ENCODE peak calls at places on chromosomes 13 and 19, in five cellular contexts. D is mammary epithelial cell, Y is GM23338, P is OCI-LY7, N is IMR-90. E is an unnamed sample.

GRCh38 chr19:2054763-2055162 is 3.7 kb upstream of the MKNK2 start:
- DNase-seq in P (peak), D (no peak), N (no peak), Y (no peak), E (no peak)

GRCh38 chr13:75968103-75968838 is 332.1 kb downstream of the LMO7 start:
- DNase-seq in N (peak), Y (no peak), P (no peak), D (peak), E (no peak)

GRCh38 chr13:113917096-113917495 is 53.2 kb upstream of the GAS6 start:
- DNase-seq in Y (no peak), P (no peak), D (no peak), N (no peak), E (no peak)

GRCh38 chr13:63305641-63306133 is 1890.0 kb upstream of the PCDH20 start:
- DNase-seq in Y (no peak), D (no peak), P (no peak), N (no peak), E (no peak)

GRCh38 chr13:27461940-27462584 is 11.7 kb upstream of the MTIF3 start:
- DNase-seq in D (no peak), P (peak), Y (no peak), N (no peak), E (no peak)

GRCh38 chr19:16628183-16628983 is at the start of gene MED26:
- DNase-seq in D (peak), P (peak), Y (peak), N (peak), E (peak)

GRCh38 chr19:48634424-48635262 is 2.5 kb downstream of the DBP start:
- DNase-seq in D (peak), P (peak), N (peak), Y (peak), E (peak)

GRCh38 chr19:44856438-44857083 is 10.5 kb downstream of the NECTIN2 start:
- DNase-seq in D (no peak), Y (no peak), P (no peak), N (no peak), E (no peak)

GRCh38 chr19:45121827-45122345 is 28.9 kb downstream of the PPP1R37 start:
- DNase-seq in Y (no peak), P (no peak), D (no peak), N (no peak), E (no peak)

GRCh38 chr19:42028304-42029216 is 34.5 kb upstream of the ATP1A3 start:
- DNase-seq in D (no peak), N (no peak), P (peak), Y (peak), E (peak)

GRCh38 chr13:99415851-99416331 is 85.4 kb upstream of the TM9SF2 start:
- DNase-seq in D (no peak), Y (no peak), N (no peak), P (no peak), E (peak)

GRCh38 chr13:39110518-39111097 is 72.4 kb downstream of the NHLRC3 start:
- DNase-seq in D (no peak), P (no peak), N (no peak), Y (no peak), E (no peak)

GRCh38 chr19:17339088-17339741 is 1.9 kb downstream of the GTPBP3 start:
- DNase-seq in Y (peak), N (no peak), P (peak), D (no peak), E (peak)

GRCh38 chr13:93361703-93362102 is 135.1 kb downstream of the GPC6 start:
- DNase-seq in N (peak), D (no peak), Y (no peak), P (no peak), E (no peak)

GRCh38 chr13:98664047-98664446 is 87.1 kb upstream of the STK24 start:
- DNase-seq in Y (no peak), D (peak), P (no peak), N (peak), E (no peak)

GRCh38 chr13:32262165-32262564 is 53.0 kb downstream of the ZAR1L start:
- DNase-seq in D (peak), P (no peak), N (peak), Y (no peak), E (no peak)

GRCh38 chr19:4372630-4373367 is 27.5 kb downstream of the SH3GL1 start:
- DNase-seq in P (no peak), N (no peak), Y (no peak), D (no peak), E (no peak)

GRCh38 chr13:110187501-110188161 is 119.3 kb downstream of the COL4A1 start:
- DNase-seq in D (peak), Y (no peak), P (no peak), N (peak), E (no peak)

GRCh38 chr19:39152066-39152465 is 26.5 kb downstream of the PAK4 start:
- DNase-seq in D (no peak), Y (no peak), N (no peak), P (no peak), E (no peak)

GRCh38 chr19:49857061-49857833 is 6.3 kb downstream of the PTOV1 start:
- DNase-seq in Y (no peak), P (no peak), N (no peak), D (no peak), E (no peak)

GRCh38 chr19:17170538-17171297 is 44.4 kb upstream of the USE1 start:
- DNase-seq in Y (no peak), D (no peak), N (no peak), P (peak), E (no peak)

GRCh38 chr19:49801966-49802661 is 11.0 kb downstream of the FUZ start:
- DNase-seq in P (no peak), D (no peak), Y (peak), N (peak), E (no peak)

GRCh38 chr19:46839752-46840151 is 10.9 kb downstream of the AP2S1 start:
- DNase-seq in Y (no peak), P (no peak), D (no peak), N (no peak), E (no peak)

GRCh38 chr19:33201473-33201872 is 7.3 kb downstream of the LRP3 start:
- DNase-seq in Y (no peak), P (no peak), D (no peak), N (no peak), E (no peak)

GRCh38 chr19:1505991-1506881 is 6.6 kb downstream of the ADAMTSL5 start:
- DNase-seq in D (no peak), Y (no peak), P (no peak), N (no peak), E (no peak)

GRCh38 chr19:342801-343421 is 1.7 kb downstream of the MIER2 start:
- DNase-seq in D (peak), P (no peak), N (peak), Y (no peak), E (no peak)

GRCh38 chr13:112757759-112758086 is 67.9 kb downstream of the ATP11A start:
- DNase-seq in Y (no peak), N (no peak), D (no peak), P (no peak), E (no peak)

GRCh38 chr19:6769006-6769637 is 1.9 kb upstream of the SH2D3A start:
- DNase-seq in Y (peak), N (peak), D (no peak), P (peak), E (no peak)

GRCh38 chr13:21282065-21282464 is 105.6 kb downstream of the MRPL57 start:
- DNase-seq in Y (no peak), N (no peak), D (no peak), P (no peak), E (no peak)

GRCh38 chr19:8324186-8325050 is 3.1 kb downstream of the RPS28 start:
- DNase-seq in N (no peak), P (peak), Y (peak), D (no peak), E (peak)

GRCh38 chr13:100860866-100861265 is 186.3 kb upstream of the TMTC4 start:
- DNase-seq in D (no peak), N (peak), Y (no peak), P (no peak), E (no peak)

GRCh38 chr13:100854091-100854490 is 179.5 kb upstream of the TMTC4 start:
- DNase-seq in Y (peak), N (no peak), D (no peak), P (no peak), E (no peak)

GRCh38 chr13:100855151-100855550 is 180.6 kb upstream of the TMTC4 start:
- DNase-seq in D (no peak), P (no peak), N (no peak), Y (no peak), E (no peak)

DNA sequence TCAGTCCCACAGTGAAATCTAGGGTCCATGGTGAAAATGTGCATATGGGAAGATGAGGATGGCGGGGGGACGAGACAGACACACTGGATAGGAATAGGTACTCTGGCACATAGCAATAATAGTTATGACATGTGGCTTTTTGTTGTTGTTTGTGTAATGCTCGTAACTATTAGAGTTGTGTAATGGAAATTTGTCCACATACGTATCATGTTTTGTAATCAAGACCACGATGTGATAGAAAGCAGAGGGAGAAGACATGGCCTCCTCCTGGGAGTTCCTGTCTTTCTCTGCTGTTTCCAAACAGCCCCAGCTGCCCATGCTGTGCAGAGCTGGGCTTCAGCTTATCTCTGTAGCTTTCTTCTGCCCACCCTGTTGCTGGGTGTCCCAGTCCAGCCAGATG is 185.3 kb upstream of the TMTC4 start:
- DNase-seq in N (no peak), Y (no peak), P (no peak), D (no peak), E (no peak)
- H3K4me2 ChIP-seq in N (no peak), Y (no peak), P (no peak), D (no peak), E (no peak)

GRCh38 chr19:10461047-10461949 is 41.0 kb downstream of the PDE4A start:
- DNase-seq in P (peak), Y (peak), D (peak), N (peak), E (peak)

GRCh38 chr19:10462557-10462956 is 40.6 kb downstream of the KEAP1 start:
- DNase-seq in D (no peak), P (no peak), Y (no peak), N (no peak), E (no peak)

GRCh38 chr19:10464456-10464855 is 38.7 kb downstream of the KEAP1 start:
- DNase-seq in D (no peak), P (no peak), N (no peak), Y (no peak), E (no peak)

DNA sequence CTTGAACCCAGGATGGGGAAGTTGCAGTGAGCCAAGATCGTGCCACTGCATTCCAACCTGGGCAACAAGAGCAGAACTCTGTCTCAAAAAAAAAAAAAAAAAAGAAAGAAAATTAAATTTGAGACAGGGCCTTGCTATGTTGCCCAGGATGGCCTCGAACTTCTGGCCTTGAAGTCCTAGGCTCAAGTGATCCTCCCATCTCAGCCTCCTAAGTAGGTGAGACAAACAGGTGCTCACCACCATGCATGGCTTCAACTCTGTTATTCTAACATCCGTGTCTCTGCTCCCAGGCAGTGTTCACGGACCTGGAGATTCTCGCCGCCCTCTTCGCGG is 40.3 kb downstream of the PDE4A start:
- DNase-seq in Y (no peak), P (no peak), N (no peak), D (no peak), E (no peak)
- H3K4me2 ChIP-seq in Y (no peak), P (no peak), N (peak), D (no peak), E (no peak)

GRCh38 chr19:40948580-40949299 is 42.3 kb upstream of the CYP2B6 start:
- DNase-seq in D (no peak), N (no peak), Y (no peak), P (no peak), E (no peak)

GRCh38 chr19:40947573-40947972 is 43.5 kb upstream of the CYP2B6 start:
- DNase-seq in N (no peak), Y (no peak), D (no peak), P (no peak), E (no peak)

GRCh38 chr19:40941481-40942219 is 49.4 kb upstream of the CYP2B6 start:
- DNase-seq in D (no peak), P (no peak), Y (no peak), N (no peak), E (no peak)

GRCh38 chr19:40947114-40947513 is 44.0 kb upstream of the CYP2B6 start:
- DNase-seq in N (no peak), D (no peak), P (no peak), Y (no peak), E (no peak)

GRCh38 chr19:40945645-40946044 is 45.4 kb upstream of the CYP2B6 start:
- DNase-seq in N (no peak), D (no peak), Y (no peak), P (no peak), E (no peak)
- H3K4me2 ChIP-seq in N (no peak), D (no peak), Y (no peak), P (no peak), E (no peak)

GRCh38 chr13:97528518-97528917 is 94.5 kb downstream of the RAP2A start:
- DNase-seq in D (no peak), N (no peak), P (no peak), Y (no peak), E (no peak)
- H3K4me2 ChIP-seq in D (no peak), N (no peak), P (no peak), Y (no peak), E (no peak)

GRCh38 chr13:66461021-66461420 is 769.1 kb downstream of the PCDH9 start:
- DNase-seq in Y (no peak), N (peak), D (no peak), P (no peak), E (no peak)
- H3K4me2 ChIP-seq in Y (no peak), N (no peak), D (no peak), P (no peak), E (no peak)